ENCODE peak calls at places on chromosomes 5 and 9, in ten cellular contexts. One of them, this sample, is unnamed.

GRCh38 chr5:151483176-151483575 is 35.8 kb downstream of the SLC36A1 start:
- DNase-seq in A172: no peak
- DNase-seq in hypothalamus: no peak
- DNase-seq in kidney tubule cell: no peak
- DNase-seq in stimulated activated CD4-positive, alpha-beta T cell treated with anti-CD3 and anti-CD28 coated beads, Interleukin-1b, Interleukin-23, amount 100 ng/mL, for 48 hours: no peak
- DNase-seq in astrocyte of the hippocampus: no peak
- DNase-seq in ELF-1: no peak
- DNase-seq in suprapubic skin: no peak
- DNase-seq in endothelial cell: no peak
- DNase-seq in T-cell: no peak
- DNase-seq in this sample: no peak

GRCh38 chr5:165325201-165325600 is 1819.8 kb downstream of the MAT2B start:
- DNase-seq in A172: peak
- DNase-seq in hypothalamus: no peak
- DNase-seq in kidney tubule cell: peak
- DNase-seq in stimulated activated CD4-positive, alpha-beta T cell treated with anti-CD3 and anti-CD28 coated beads, Interleukin-1b, Interleukin-23, amount 100 ng/mL, for 48 hours: no peak
- DNase-seq in astrocyte of the hippocampus: peak
- DNase-seq in ELF-1: no peak
- DNase-seq in suprapubic skin: no peak
- DNase-seq in endothelial cell: no peak
- DNase-seq in T-cell: no peak
- DNase-seq in this sample: no peak

GRCh38 chr9:132001550-132001949 is 78.1 kb downstream of the MED27 start:
- DNase-seq in A172: no peak
- DNase-seq in hypothalamus: no peak
- DNase-seq in kidney tubule cell: no peak
- DNase-seq in stimulated activated CD4-positive, alpha-beta T cell treated with anti-CD3 and anti-CD28 coated beads, Interleukin-1b, Interleukin-23, amount 100 ng/mL, for 48 hours: no peak
- DNase-seq in astrocyte of the hippocampus: no peak
- DNase-seq in ELF-1: no peak
- DNase-seq in suprapubic skin: no peak
- DNase-seq in endothelial cell: no peak
- DNase-seq in T-cell: no peak
- DNase-seq in this sample: no peak

GRCh38 chr9:2119490-2120046 is 104.4 kb downstream of the SMARCA2 start:
- DNase-seq in A172: no peak
- DNase-seq in hypothalamus: no peak
- DNase-seq in kidney tubule cell: no peak
- DNase-seq in stimulated activated CD4-positive, alpha-beta T cell treated with anti-CD3 and anti-CD28 coated beads, Interleukin-1b, Interleukin-23, amount 100 ng/mL, for 48 hours: no peak
- DNase-seq in astrocyte of the hippocampus: no peak
- DNase-seq in ELF-1: no peak
- DNase-seq in suprapubic skin: no peak
- DNase-seq in endothelial cell: no peak
- DNase-seq in T-cell: no peak
- DNase-seq in this sample: no peak

GRCh38 chr5:163041254-163041653 is 396.1 kb upstream of the CCNG1 start:
- DNase-seq in A172: no peak
- DNase-seq in hypothalamus: no peak
- DNase-seq in kidney tubule cell: no peak
- DNase-seq in stimulated activated CD4-positive, alpha-beta T cell treated with anti-CD3 and anti-CD28 coated beads, Interleukin-1b, Interleukin-23, amount 100 ng/mL, for 48 hours: no peak
- DNase-seq in astrocyte of the hippocampus: no peak
- DNase-seq in ELF-1: no peak
- DNase-seq in suprapubic skin: no peak
- DNase-seq in endothelial cell: no peak
- DNase-seq in T-cell: no peak
- DNase-seq in this sample: no peak

GRCh38 chr9:130421802-130422276 is 22.9 kb upstream of the ASS1 start:
- DNase-seq in A172: peak
- DNase-seq in hypothalamus: no peak
- DNase-seq in kidney tubule cell: peak
- DNase-seq in stimulated activated CD4-positive, alpha-beta T cell treated with anti-CD3 and anti-CD28 coated beads, Interleukin-1b, Interleukin-23, amount 100 ng/mL, for 48 hours: no peak
- DNase-seq in astrocyte of the hippocampus: no peak
- DNase-seq in ELF-1: no peak
- DNase-seq in suprapubic skin: no peak
- DNase-seq in endothelial cell: no peak
- DNase-seq in T-cell: no peak
- DNase-seq in this sample: no peak

GRCh38 chr9:118809160-118809625 is 560.0 kb downstream of the BRINP1 start:
- DNase-seq in A172: no peak
- DNase-seq in hypothalamus: no peak
- DNase-seq in kidney tubule cell: peak
- DNase-seq in stimulated activated CD4-positive, alpha-beta T cell treated with anti-CD3 and anti-CD28 coated beads, Interleukin-1b, Interleukin-23, amount 100 ng/mL, for 48 hours: no peak
- DNase-seq in astrocyte of the hippocampus: no peak
- DNase-seq in ELF-1: peak
- DNase-seq in suprapubic skin: no peak
- DNase-seq in endothelial cell: no peak
- DNase-seq in T-cell: no peak
- DNase-seq in this sample: no peak

GRCh38 chr9:128192601-128193371 is 1.4 kb upstream of the CIZ1 start:
- DNase-seq in A172: peak
- DNase-seq in hypothalamus: peak
- DNase-seq in kidney tubule cell: peak
- DNase-seq in stimulated activated CD4-positive, alpha-beta T cell treated with anti-CD3 and anti-CD28 coated beads, Interleukin-1b, Interleukin-23, amount 100 ng/mL, for 48 hours: peak
- DNase-seq in astrocyte of the hippocampus: peak
- DNase-seq in ELF-1: peak
- DNase-seq in suprapubic skin: peak
- DNase-seq in endothelial cell: peak
- DNase-seq in T-cell: no peak
- DNase-seq in this sample: no peak

GRCh38 chr9:132487351-132487791 is 77.4 kb downstream of the CFAP77 start:
- DNase-seq in A172: no peak
- DNase-seq in hypothalamus: no peak
- DNase-seq in kidney tubule cell: no peak
- DNase-seq in stimulated activated CD4-positive, alpha-beta T cell treated with anti-CD3 and anti-CD28 coated beads, Interleukin-1b, Interleukin-23, amount 100 ng/mL, for 48 hours: no peak
- DNase-seq in astrocyte of the hippocampus: no peak
- DNase-seq in ELF-1: no peak
- DNase-seq in suprapubic skin: no peak
- DNase-seq in endothelial cell: no peak
- DNase-seq in T-cell: peak
- DNase-seq in this sample: no peak

GRCh38 chr9:94655739-94656138 is 16.4 kb upstream of the FBP1 start:
- DNase-seq in A172: no peak
- DNase-seq in hypothalamus: no peak
- DNase-seq in kidney tubule cell: no peak
- DNase-seq in stimulated activated CD4-positive, alpha-beta T cell treated with anti-CD3 and anti-CD28 coated beads, Interleukin-1b, Interleukin-23, amount 100 ng/mL, for 48 hours: no peak
- DNase-seq in astrocyte of the hippocampus: no peak
- DNase-seq in ELF-1: no peak
- DNase-seq in suprapubic skin: no peak
- DNase-seq in endothelial cell: no peak
- DNase-seq in T-cell: no peak
- DNase-seq in this sample: no peak

GRCh38 chr5:172659909-172660628 is 19.0 kb downstream of the NEURL1B start:
- DNase-seq in A172: peak
- DNase-seq in hypothalamus: peak
- DNase-seq in kidney tubule cell: peak
- DNase-seq in stimulated activated CD4-positive, alpha-beta T cell treated with anti-CD3 and anti-CD28 coated beads, Interleukin-1b, Interleukin-23, amount 100 ng/mL, for 48 hours: no peak
- DNase-seq in astrocyte of the hippocampus: peak
- DNase-seq in ELF-1: peak
- DNase-seq in suprapubic skin: no peak
- DNase-seq in endothelial cell: no peak
- DNase-seq in T-cell: no peak
- DNase-seq in this sample: peak

GRCh38 chr9:72204062-72204461 is 54.8 kb downstream of the GDA start:
- DNase-seq in A172: no peak
- DNase-seq in hypothalamus: no peak
- DNase-seq in kidney tubule cell: no peak
- DNase-seq in stimulated activated CD4-positive, alpha-beta T cell treated with anti-CD3 and anti-CD28 coated beads, Interleukin-1b, Interleukin-23, amount 100 ng/mL, for 48 hours: no peak
- DNase-seq in astrocyte of the hippocampus: no peak
- DNase-seq in ELF-1: no peak
- DNase-seq in suprapubic skin: no peak
- DNase-seq in endothelial cell: no peak
- DNase-seq in T-cell: no peak
- DNase-seq in this sample: no peak

GRCh38 chr9:91416086-91416712 is 7.4 kb downstream of the NFIL3 start:
- DNase-seq in A172: no peak
- DNase-seq in hypothalamus: no peak
- DNase-seq in kidney tubule cell: peak
- DNase-seq in stimulated activated CD4-positive, alpha-beta T cell treated with anti-CD3 and anti-CD28 coated beads, Interleukin-1b, Interleukin-23, amount 100 ng/mL, for 48 hours: no peak
- DNase-seq in astrocyte of the hippocampus: no peak
- DNase-seq in ELF-1: no peak
- DNase-seq in suprapubic skin: no peak
- DNase-seq in endothelial cell: no peak
- DNase-seq in T-cell: no peak
- DNase-seq in this sample: no peak

GRCh38 chr9:14752271-14752670 is 29.7 kb upstream of the CER1 start:
- DNase-seq in A172: no peak
- DNase-seq in hypothalamus: no peak
- DNase-seq in kidney tubule cell: no peak
- DNase-seq in stimulated activated CD4-positive, alpha-beta T cell treated with anti-CD3 and anti-CD28 coated beads, Interleukin-1b, Interleukin-23, amount 100 ng/mL, for 48 hours: no peak
- DNase-seq in astrocyte of the hippocampus: peak
- DNase-seq in ELF-1: no peak
- DNase-seq in suprapubic skin: no peak
- DNase-seq in endothelial cell: no peak
- DNase-seq in T-cell: no peak
- DNase-seq in this sample: no peak

GRCh38 chr9:73780916-73781315 is 629.3 kb downstream of the ANXA1 start:
- DNase-seq in A172: no peak
- DNase-seq in hypothalamus: no peak
- DNase-seq in kidney tubule cell: peak
- DNase-seq in stimulated activated CD4-positive, alpha-beta T cell treated with anti-CD3 and anti-CD28 coated beads, Interleukin-1b, Interleukin-23, amount 100 ng/mL, for 48 hours: no peak
- DNase-seq in astrocyte of the hippocampus: peak
- DNase-seq in ELF-1: no peak
- DNase-seq in suprapubic skin: no peak
- DNase-seq in endothelial cell: no peak
- DNase-seq in T-cell: no peak
- DNase-seq in this sample: no peak

GRCh38 chr5:54309751-54310432 is 481 bp downstream of the ARL15 start:
- DNase-seq in A172: peak
- DNase-seq in hypothalamus: no peak
- DNase-seq in kidney tubule cell: peak
- DNase-seq in stimulated activated CD4-positive, alpha-beta T cell treated with anti-CD3 and anti-CD28 coated beads, Interleukin-1b, Interleukin-23, amount 100 ng/mL, for 48 hours: peak
- DNase-seq in astrocyte of the hippocampus: peak
- DNase-seq in ELF-1: no peak
- DNase-seq in suprapubic skin: peak
- DNase-seq in endothelial cell: peak
- DNase-seq in T-cell: no peak
- DNase-seq in this sample: peak

GRCh38 chr5:60350794-60351193 is 349.2 kb downstream of the DEPDC1B start:
- DNase-seq in A172: no peak
- DNase-seq in hypothalamus: no peak
- DNase-seq in kidney tubule cell: no peak
- DNase-seq in stimulated activated CD4-positive, alpha-beta T cell treated with anti-CD3 and anti-CD28 coated beads, Interleukin-1b, Interleukin-23, amount 100 ng/mL, for 48 hours: no peak
- DNase-seq in astrocyte of the hippocampus: no peak
- DNase-seq in ELF-1: no peak
- DNase-seq in suprapubic skin: no peak
- DNase-seq in endothelial cell: no peak
- DNase-seq in T-cell: no peak
- DNase-seq in this sample: no peak

GRCh38 chr5:54541823-54542783 is 24.5 kb downstream of the SNX18 start:
- DNase-seq in A172: no peak
- DNase-seq in hypothalamus: no peak
- DNase-seq in kidney tubule cell: no peak
- DNase-seq in stimulated activated CD4-positive, alpha-beta T cell treated with anti-CD3 and anti-CD28 coated beads, Interleukin-1b, Interleukin-23, amount 100 ng/mL, for 48 hours: no peak
- DNase-seq in astrocyte of the hippocampus: no peak
- DNase-seq in ELF-1: no peak
- DNase-seq in suprapubic skin: no peak
- DNase-seq in endothelial cell: no peak
- DNase-seq in T-cell: no peak
- DNase-seq in this sample: no peak

GRCh38 chr9:71131145-71131544 is 9.7 kb upstream of the TRPM3 start:
- DNase-seq in A172: no peak
- DNase-seq in hypothalamus: no peak
- DNase-seq in kidney tubule cell: no peak
- DNase-seq in stimulated activated CD4-positive, alpha-beta T cell treated with anti-CD3 and anti-CD28 coated beads, Interleukin-1b, Interleukin-23, amount 100 ng/mL, for 48 hours: no peak
- DNase-seq in astrocyte of the hippocampus: no peak
- DNase-seq in ELF-1: no peak
- DNase-seq in suprapubic skin: no peak
- DNase-seq in endothelial cell: no peak
- DNase-seq in T-cell: no peak
- DNase-seq in this sample: no peak

GRCh38 chr9:123996731-123997421 is 14.7 kb upstream of the LHX2 start:
- DNase-seq in A172: peak
- DNase-seq in hypothalamus: no peak
- DNase-seq in kidney tubule cell: no peak
- DNase-seq in stimulated activated CD4-positive, alpha-beta T cell treated with anti-CD3 and anti-CD28 coated beads, Interleukin-1b, Interleukin-23, amount 100 ng/mL, for 48 hours: peak
- DNase-seq in astrocyte of the hippocampus: peak
- DNase-seq in ELF-1: peak
- DNase-seq in suprapubic skin: no peak
- DNase-seq in endothelial cell: no peak
- DNase-seq in T-cell: no peak
- DNase-seq in this sample: no peak

GRCh38 chr5:79001471-79001870 is 16.4 kb upstream of the ARSB start:
- DNase-seq in A172: peak
- DNase-seq in hypothalamus: no peak
- DNase-seq in kidney tubule cell: peak
- DNase-seq in stimulated activated CD4-positive, alpha-beta T cell treated with anti-CD3 and anti-CD28 coated beads, Interleukin-1b, Interleukin-23, amount 100 ng/mL, for 48 hours: no peak
- DNase-seq in astrocyte of the hippocampus: no peak
- DNase-seq in ELF-1: no peak
- DNase-seq in suprapubic skin: no peak
- DNase-seq in endothelial cell: no peak
- DNase-seq in T-cell: no peak
- DNase-seq in this sample: no peak

GRCh38 chr9:114487607-114488300 is 17.5 kb downstream of the WHRN start:
- DNase-seq in A172: peak
- DNase-seq in hypothalamus: no peak
- DNase-seq in kidney tubule cell: peak
- DNase-seq in stimulated activated CD4-positive, alpha-beta T cell treated with anti-CD3 and anti-CD28 coated beads, Interleukin-1b, Interleukin-23, amount 100 ng/mL, for 48 hours: peak
- DNase-seq in astrocyte of the hippocampus: peak
- DNase-seq in ELF-1: peak
- DNase-seq in suprapubic skin: no peak
- DNase-seq in endothelial cell: peak
- DNase-seq in T-cell: peak
- DNase-seq in this sample: peak

GRCh38 chr5:151036556-151036955 is 16.2 kb downstream of the GPX3 start:
- DNase-seq in A172: no peak
- DNase-seq in hypothalamus: no peak
- DNase-seq in kidney tubule cell: peak
- DNase-seq in stimulated activated CD4-positive, alpha-beta T cell treated with anti-CD3 and anti-CD28 coated beads, Interleukin-1b, Interleukin-23, amount 100 ng/mL, for 48 hours: no peak
- DNase-seq in astrocyte of the hippocampus: no peak
- DNase-seq in ELF-1: no peak
- DNase-seq in suprapubic skin: no peak
- DNase-seq in endothelial cell: no peak
- DNase-seq in T-cell: no peak
- DNase-seq in this sample: no peak

GRCh38 chr5:95053253-95053652 is 231.6 kb downstream of the MCTP1 start:
- DNase-seq in A172: no peak
- DNase-seq in hypothalamus: no peak
- DNase-seq in kidney tubule cell: no peak
- DNase-seq in stimulated activated CD4-positive, alpha-beta T cell treated with anti-CD3 and anti-CD28 coated beads, Interleukin-1b, Interleukin-23, amount 100 ng/mL, for 48 hours: no peak
- DNase-seq in astrocyte of the hippocampus: no peak
- DNase-seq in ELF-1: no peak
- DNase-seq in suprapubic skin: no peak
- DNase-seq in endothelial cell: no peak
- DNase-seq in T-cell: no peak
- DNase-seq in this sample: no peak

GRCh38 chr5:2995667-2996066 is 244.2 kb upstream of the IRX2 start:
- DNase-seq in A172: no peak
- DNase-seq in hypothalamus: no peak
- DNase-seq in kidney tubule cell: no peak
- DNase-seq in stimulated activated CD4-positive, alpha-beta T cell treated with anti-CD3 and anti-CD28 coated beads, Interleukin-1b, Interleukin-23, amount 100 ng/mL, for 48 hours: no peak
- DNase-seq in astrocyte of the hippocampus: no peak
- DNase-seq in ELF-1: no peak
- DNase-seq in suprapubic skin: no peak
- DNase-seq in endothelial cell: no peak
- DNase-seq in T-cell: no peak
- DNase-seq in this sample: no peak

GRCh38 chr5:166907314-166907713 is 1384.1 kb upstream of the WWC1 start:
- DNase-seq in A172: peak
- DNase-seq in hypothalamus: no peak
- DNase-seq in kidney tubule cell: peak
- DNase-seq in stimulated activated CD4-positive, alpha-beta T cell treated with anti-CD3 and anti-CD28 coated beads, Interleukin-1b, Interleukin-23, amount 100 ng/mL, for 48 hours: no peak
- DNase-seq in astrocyte of the hippocampus: peak
- DNase-seq in ELF-1: no peak
- DNase-seq in suprapubic skin: no peak
- DNase-seq in endothelial cell: no peak
- DNase-seq in T-cell: no peak
- DNase-seq in this sample: no peak

GRCh38 chr9:35954942-35955546 is 2.9 kb downstream of the OR2S2 start:
- DNase-seq in A172: peak
- DNase-seq in hypothalamus: no peak
- DNase-seq in kidney tubule cell: peak
- DNase-seq in stimulated activated CD4-positive, alpha-beta T cell treated with anti-CD3 and anti-CD28 coated beads, Interleukin-1b, Interleukin-23, amount 100 ng/mL, for 48 hours: peak
- DNase-seq in astrocyte of the hippocampus: peak
- DNase-seq in ELF-1: peak
- DNase-seq in suprapubic skin: no peak
- DNase-seq in endothelial cell: peak
- DNase-seq in T-cell: peak
- DNase-seq in this sample: peak

GRCh38 chr9:136964171-136964689 is 12.2 kb downstream of the LCN12 start:
- DNase-seq in A172: peak
- DNase-seq in hypothalamus: no peak
- DNase-seq in kidney tubule cell: no peak
- DNase-seq in stimulated activated CD4-positive, alpha-beta T cell treated with anti-CD3 and anti-CD28 coated beads, Interleukin-1b, Interleukin-23, amount 100 ng/mL, for 48 hours: no peak
- DNase-seq in astrocyte of the hippocampus: no peak
- DNase-seq in ELF-1: no peak
- DNase-seq in suprapubic skin: no peak
- DNase-seq in endothelial cell: no peak
- DNase-seq in T-cell: no peak
- DNase-seq in this sample: no peak